ENCODE peak calls at places on chromosomes 13 and 19, in ten cellular contexts. B, M, W, E, Z, S, T, Y, Q and K are unnamed samples.

GRCh38 chr19:19423322-19423721 is 17.8 kb downstream of the GATAD2A start:
- DNase-seq in B (no peak), M (no peak), W (no peak), E (no peak), Z (peak; percentile 80), S (no peak), T (peak; percentile 27), Y (no peak), Q (no peak), K (no peak)

GRCh38 chr19:31742249-31742648 is 393.0 kb upstream of the TSHZ3 start:
- DNase-seq in B (no peak), M (no peak), W (no peak), E (no peak), Z (no peak), S (no peak), T (no peak), Y (no peak), Q (no peak), K (no peak)

GRCh38 chr13:20128459-20128927 is 32.4 kb downstream of the GJA3 start:
- DNase-seq in B (peak; percentile 51), M (no peak), W (no peak), E (no peak), Z (no peak), S (peak; percentile 50), T (no peak), Y (no peak), Q (no peak), K (peak; percentile 68)

GRCh38 chr13:26380930-26381329 is 127.0 kb downstream of the CDK8 start:
- DNase-seq in B (no peak), M (no peak), W (no peak), E (no peak), Z (no peak), S (no peak), T (no peak), Y (no peak), Q (no peak), K (no peak)

GRCh38 chr13:47672982-47673670 is 327.9 kb downstream of the SUCLA2 start:
- DNase-seq in B (no peak), M (no peak), W (no peak), E (peak; percentile 93), Z (no peak), S (peak; percentile 2), T (peak; percentile 94), Y (no peak), Q (no peak), K (no peak)

GRCh38 chr19:6126335-6126974 is 9.0 kb upstream of the ACSBG2 start:
- DNase-seq in B (peak; percentile 55), M (no peak), W (peak; percentile 67), E (peak; percentile 71), Z (no peak), S (peak; percentile 94), T (peak; percentile 63), Y (peak; percentile 48), Q (peak; percentile 6), K (peak; percentile 65)

GRCh38 chr19:7787141-7787540 is 24.1 kb downstream of the CLEC4M start:
- DNase-seq in B (no peak), M (no peak), W (no peak), E (no peak), Z (peak; percentile 73), S (no peak), T (no peak), Y (no peak), Q (no peak), K (no peak)

GRCh38 chr19:29714953-29715694 is at the start of gene C19orf12:
- DNase-seq in B (peak; percentile 85), M (peak; percentile 40), W (no peak), E (peak; percentile 23), Z (peak; percentile 70), S (peak; percentile 37), T (peak; percentile 50), Y (peak; percentile 49), Q (peak; percentile 76), K (peak; percentile 75)

GRCh38 chr19:10114651-10115391 is 3.3 kb downstream of the P2RY11 start:
- DNase-seq in B (no peak), M (no peak), W (no peak), E (no peak), Z (peak; percentile 50), S (peak; percentile 39), T (no peak), Y (no peak), Q (no peak), K (no peak)

GRCh38 chr13:34748078-34748477 is 194.0 kb upstream of the NBEA start:
- DNase-seq in B (no peak), M (no peak), W (no peak), E (no peak), Z (no peak), S (no peak), T (peak; percentile 92), Y (no peak), Q (no peak), K (no peak)

GRCh38 chr13:96397807-96398206 is 307.9 kb downstream of the HS6ST3 start:
- DNase-seq in B (no peak), M (no peak), W (no peak), E (no peak), Z (no peak), S (no peak), T (no peak), Y (no peak), Q (no peak), K (no peak)

GRCh38 chr13:101565327-101565726 is 112.9 kb downstream of the ITGBL1 start:
- DNase-seq in B (no peak), M (no peak), W (no peak), E (no peak), Z (no peak), S (no peak), T (no peak), Y (no peak), Q (no peak), K (no peak)

GRCh38 chr13:29859971-29860370 is 9.6 kb upstream of the UBL3 start:
- DNase-seq in B (no peak), M (no peak), W (no peak), E (peak; percentile 87), Z (no peak), S (peak; percentile 54), T (peak; percentile 71), Y (no peak), Q (no peak), K (no peak)

GRCh38 chr13:42048625-42049453 is at the start of gene DGKH:
- DNase-seq in B (peak; percentile 89), M (peak; percentile 72), W (no peak), E (peak; percentile 78), Z (peak; percentile 88), S (peak; percentile 61), T (peak; percentile 77), Y (peak; percentile 77), Q (peak; percentile 56), K (peak; percentile 86)

GRCh38 chr19:47469419-47469700 is 2.3 kb downstream of the SLC8A2 start:
- DNase-seq in B (no peak), M (no peak), W (no peak), E (no peak), Z (no peak), S (no peak), T (no peak), Y (no peak), Q (no peak), K (no peak)

GRCh38 chr19:3494559-3494958 is 5.9 kb downstream of the DOHH start:
- DNase-seq in B (no peak), M (no peak), W (no peak), E (no peak), Z (no peak), S (no peak), T (no peak), Y (no peak), Q (no peak), K (no peak)

DNA sequence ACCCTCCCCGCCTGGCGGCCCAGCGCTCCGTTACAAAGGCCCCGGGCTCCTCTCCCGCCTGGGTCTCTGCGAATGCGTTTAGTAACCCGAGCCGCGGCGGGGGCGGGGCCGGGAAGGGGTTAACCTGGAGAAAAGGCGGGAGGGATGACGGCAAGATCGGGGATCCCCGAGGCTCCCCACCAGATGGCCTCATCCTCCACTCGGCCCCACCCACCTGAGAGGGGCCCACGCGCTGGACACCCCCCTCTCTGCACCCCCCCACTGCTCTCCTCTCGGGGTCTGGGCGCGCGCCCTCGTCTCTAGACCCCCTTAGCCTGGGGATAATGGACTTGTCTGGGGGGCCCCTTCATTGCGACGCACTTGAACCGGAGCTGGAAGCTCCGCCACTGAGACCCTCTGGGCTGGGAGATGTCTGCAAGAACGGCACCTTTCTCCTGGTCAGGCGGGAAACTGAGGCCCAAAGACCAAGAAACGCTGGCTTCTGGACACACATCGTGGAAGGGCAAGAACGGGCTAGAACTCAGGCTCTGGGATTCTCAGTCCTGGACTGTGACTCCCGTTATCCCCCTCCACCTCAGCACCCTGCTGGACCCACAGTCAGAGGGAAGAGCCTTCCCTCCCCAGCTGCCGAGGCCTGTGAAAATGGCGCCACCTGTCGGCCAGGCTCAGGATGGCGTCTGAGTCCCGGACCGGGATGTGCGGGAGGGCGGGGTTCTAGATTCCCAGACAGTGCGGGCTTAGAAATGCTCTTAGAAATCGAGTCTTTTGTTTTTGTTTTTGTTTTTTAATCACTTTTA is 2.9 kb upstream of the LTBP4 start:
- DNase-seq in B (peak; percentile 96), M (peak; percentile 92), W (no peak), E (peak; percentile 87), Z (peak; percentile 91), S (peak; percentile 89), T (peak; percentile 82), Y (peak; percentile 90), Q (peak; percentile 72), K (peak; percentile 95)
- H3K4me3 ChIP-seq in B (peak overlapping the region; percentile 57), M (peak overlapping the region; percentile 74), W (no peak overlapping the region), E (peak overlapping the region; percentile 52), Z (no peak overlapping the region), S (peak overlapping the region; percentile 65), T (peak overlapping the region; percentile 62), Y (no peak overlapping the region), Q (no peak overlapping the region), K (no peak overlapping the region)

GRCh38 chr13:40208517-40208916 is 457.9 kb downstream of the FOXO1 start:
- DNase-seq in B (no peak), M (no peak), W (no peak), E (no peak), Z (no peak), S (no peak), T (no peak), Y (no peak), Q (no peak), K (no peak)
- H3K36me3 ChIP-seq in B (no peaks in the 10 kb centered on the region), M (no peaks in the 10 kb centered on the region), W (no peaks in the 10 kb centered on the region), E (no peaks in the 10 kb centered on the region), Z (no peaks in the 10 kb centered on the region), S (no peaks in the 10 kb centered on the region), T (no peaks in the 10 kb centered on the region), Y (no peaks in the 10 kb centered on the region), Q (no peaks in the 10 kb centered on the region), K (no peaks in the 10 kb centered on the region)

DNA sequence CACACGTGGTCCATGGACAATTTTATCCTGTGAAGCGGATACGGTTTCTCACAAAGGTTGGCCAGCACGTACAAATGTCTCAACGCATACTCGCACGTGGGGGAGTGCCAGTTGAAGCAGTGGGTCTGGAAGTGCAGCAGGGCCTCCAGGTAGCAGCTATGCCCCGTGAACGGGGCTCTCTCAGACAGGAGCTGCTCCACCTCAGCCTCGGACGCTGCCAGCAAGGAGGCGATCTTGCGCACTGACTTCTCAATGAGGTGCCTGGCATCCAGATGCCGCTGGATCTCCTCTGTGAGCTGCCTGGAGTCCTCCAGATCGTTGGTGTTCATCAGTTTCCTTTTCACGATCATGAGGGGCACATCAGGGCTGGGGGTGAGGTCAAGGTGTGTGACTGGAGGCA is 2272.0 kb downstream of the PCDH9 start:
- DNase-seq in B (no peak), M (no peak), W (no peak), E (no peak), Z (no peak), S (no peak), T (no peak), Y (no peak), Q (no peak), K (no peak)
- H3K4me1 ChIP-seq in B (no peaks in the 10 kb centered on the region), M (no peaks in the 10 kb centered on the region), W (no peaks in the 10 kb centered on the region), E (no peaks in the 10 kb centered on the region), Z (no peaks in the 10 kb centered on the region), S (no peaks in the 10 kb centered on the region), T (no peaks in the 10 kb centered on the region), Y (no peaks in the 10 kb centered on the region), Q (no peaks in the 10 kb centered on the region), K (peaks cover 9% of the 10 kb centered on the region)

GRCh38 chr19:40225440-40226305 is 816 bp downstream of the CCNP start:
- DNase-seq in B (no peak), M (no peak), W (no peak), E (peak; percentile 37), Z (no peak), S (no peak), T (no peak), Y (no peak), Q (no peak), K (no peak)
- H3K4me3 ChIP-seq in B (no peak overlapping the region), M (no peak overlapping the region), W (no peak overlapping the region), E (peak overlapping the region; percentile 8), Z (no peak overlapping the region), S (peak overlapping the region; percentile 40), T (peak overlapping the region; percentile 45), Y (peak overlapping the region; percentile 11), Q (no peak overlapping the region), K (peak overlapping the region; percentile 41)